ENCODE peak calls at places on chromosomes 12 and 14, in seven cellular contexts. C is endothelial cell, I is lower lobe of right lung, B is PC-9, A is left ventricle myocardium inferior, P is colonic mucosa, Y is naive B cell. E is an unnamed sample.

GRCh38 chr14:50675597-50675996 is 7.5 kb upstream of the SAV1 start:
- DNase-seq in Y (no peak), C (no peak), P (no peak), A (no peak), B (peak; percentile 35), I (no peak), E (no peak)

GRCh38 chr14:55864890-55865655 is 253.1 kb upstream of the PELI2 start:
- DNase-seq in A (no peak), C (peak; percentile 5), P (no peak), I (no peak), B (no peak), Y (no peak), E (peak; percentile 77)

GRCh38 chr14:77607741-77608302 is 8.6 kb downstream of the SPTLC2 start:
- DNase-seq in B (no peak), Y (no peak), A (no peak), I (no peak), C (peak; percentile 45), P (no peak), E (no peak)

GRCh38 chr12:123269980-123270379 is 1.7 kb downstream of the CDK2AP1 start:
- DNase-seq in B (no peak), Y (peak; percentile 15), A (no peak), I (no peak), P (peak; percentile 27), C (no peak), E (no peak)

GRCh38 chr14:39426605-39427004 is 5.6 kb downstream of the FBXO33 start:
- DNase-seq in Y (no peak), B (no peak), P (no peak), A (no peak), C (no peak), I (no peak), E (no peak)

GRCh38 chr14:38887696-38888095 is 215.3 kb downstream of the SEC23A start:
- DNase-seq in B (no peak), C (no peak), I (no peak), P (no peak), A (no peak), Y (no peak), E (no peak)

GRCh38 chr14:54503476-54503875 is 6.2 kb upstream of the CGRRF1 start:
- DNase-seq in C (no peak), I (no peak), P (no peak), Y (no peak), B (peak; percentile 71), A (no peak), E (no peak)

GRCh38 chr12:75666126-75666979 is 154.9 kb upstream of the KRR1 start:
- DNase-seq in Y (no peak), A (no peak), B (no peak), P (peak; percentile 21), C (no peak), I (no peak), E (no peak)

GRCh38 chr12:47838286-47838931 is 18.7 kb upstream of the HDAC7 start:
- DNase-seq in C (peak; percentile 43), A (no peak), P (no peak), B (no peak), Y (peak; percentile 36), I (no peak), E (peak; percentile 57)

GRCh38 chr12:112381421-112381897 is 772 bp downstream of the HECTD4 start:
- DNase-seq in I (peak; percentile 54), P (peak; percentile 49), B (no peak), Y (peak; percentile 8), A (peak; percentile 18), C (no peak), E (peak; percentile 40)

E was measured in HAP-1.